ENCODE peak calls at places on chromosomes 5 and 9, in four cellular contexts. F, W, M and Z are unnamed samples.
A peak's percentile ranks its signal among the peaks of the same experiment; 100 is the strongest.

GRCh38 chr5:102545175-102545574 is 46.4 kb upstream of the SLCO6A1 start:
- DNase-seq in F (no peak), W (no peak), M (peak; percentile 38), Z (no peak)

GRCh38 chr9:134325096-134325812 is 1.0 kb upstream of the RXRA start:
- DNase-seq in F (peak; percentile 38), W (peak; percentile 63), M (peak; percentile 63), Z (no peak)

GRCh38 chr9:86424246-86424891 is 70.2 kb upstream of the TUT7 start:
- DNase-seq in F (peak; percentile 62), W (no peak), M (no peak), Z (no peak)

GRCh38 chr5:149237662-149238061 is 34.0 kb upstream of the AFAP1L1 start:
- DNase-seq in F (no peak), W (no peak), M (no peak), Z (no peak)

GRCh38 chr5:43573058-43573457 is 16.2 kb upstream of the PAIP1 start:
- DNase-seq in F (peak; percentile 22), W (no peak), M (no peak), Z (no peak)

GRCh38 chr5:6595405-6595804 is 37.4 kb downstream of the NSUN2 start:
- DNase-seq in F (no peak), W (no peak), M (no peak), Z (no peak)

GRCh38 chr9:136201609-136202448 is 3.1 kb downstream of the LHX3 start:
- DNase-seq in F (no peak), W (no peak), M (peak; percentile 84), Z (no peak)

GRCh38 chr9:19404278-19405075 is 4.3 kb upstream of the ACER2 start:
- DNase-seq in F (no peak), W (no peak), M (no peak), Z (no peak)

GRCh38 chr9:136485049-136485647 is 2.3 kb upstream of the SEC16A start:
- DNase-seq in F (peak; percentile 32), W (peak; percentile 87), M (peak; percentile 84), Z (peak; percentile 45)

GRCh38 chr5:169731221-169731620 is 94.1 kb downstream of the DOCK2 start:
- DNase-seq in F (no peak), W (no peak), M (no peak), Z (no peak)

GRCh38 chr9:37976714-37977477 is 73.0 kb upstream of the SLC25A51 start:
- DNase-seq in F (peak; percentile 97), W (no peak), M (no peak), Z (peak; percentile 39)

GRCh38 chr9:77763566-77763965 is 115.4 kb upstream of the GNA14 start:
- DNase-seq in F (no peak), W (no peak), M (no peak), Z (no peak)

GRCh38 chr5:123512631-123513461 is 869 bp downstream of the CSNK1G3 start:
- DNase-seq in F (peak; percentile 45), W (peak; percentile 43), M (peak; percentile 47), Z (no peak)

GRCh38 chr5:24067208-24067607 is 559.8 kb downstream of the PRDM9 start:
- DNase-seq in F (no peak), W (no peak), M (no peak), Z (no peak)

GRCh38 chr9:97853844-97854695 is 1.0 kb downstream of the FOXE1 start:
- DNase-seq in F (no peak), W (no peak), M (peak; percentile 52), Z (no peak)

GRCh38 chr5:79229357-79230174 is 6.4 kb upstream of the JMY start:
- DNase-seq in F (peak; percentile 26), W (no peak), M (no peak), Z (no peak)

GRCh38 chr5:86688414-86688813 is 70.7 kb downstream of the COX7C start:
- DNase-seq in F (no peak), W (no peak), M (no peak), Z (no peak)

GRCh38 chr5:122499617-122500016 is 187.6 kb downstream of the SNCAIP start:
- DNase-seq in F (no peak), W (no peak), M (no peak), Z (no peak)

DNA sequence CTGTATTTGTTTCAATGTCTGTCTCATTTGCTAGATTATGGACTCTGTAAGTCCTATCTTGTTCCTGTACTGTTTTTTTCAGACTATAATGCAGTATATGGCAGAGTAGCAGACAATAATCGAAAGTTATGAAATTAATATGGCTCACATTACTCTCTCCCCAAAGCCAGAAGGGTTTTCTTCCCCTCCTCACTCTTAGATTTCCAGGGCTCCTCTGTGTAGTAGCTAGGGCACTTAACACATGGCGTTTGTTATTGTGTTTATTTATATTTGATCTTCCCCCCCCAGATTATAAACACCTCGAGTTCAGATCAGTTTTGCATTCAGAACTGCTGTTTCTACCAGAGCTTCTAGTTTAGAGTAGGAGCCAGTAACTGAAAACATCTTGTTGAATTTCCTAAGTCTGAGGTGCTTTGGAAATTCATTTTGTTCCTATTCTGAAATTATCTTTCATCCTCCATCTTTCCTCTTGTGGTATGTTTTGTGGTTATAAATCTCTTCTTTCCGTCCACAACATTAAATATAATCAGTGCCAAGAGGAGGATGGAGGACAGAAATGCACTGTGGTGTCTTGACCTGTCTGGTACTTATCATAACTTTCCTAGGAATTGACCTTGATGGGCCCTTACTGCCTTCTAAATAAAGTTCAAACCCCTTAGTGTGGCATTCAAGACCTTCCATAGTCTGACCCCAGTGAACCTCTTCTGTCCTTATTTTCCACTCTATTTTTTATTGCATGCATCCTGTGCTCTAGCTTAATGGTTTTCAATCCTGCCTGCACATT is 27.0 kb downstream of the TLE4 start:
- DNase-seq in F (no peak), W (no peak), M (no peak), Z (no peak)
- H3K27ac ChIP-seq in F (no peak overlapping the region), W (no peak overlapping the region), M (no peak overlapping the region), Z (no peak overlapping the region)

GRCh38 chr5:40312205-40312604 is 367.5 kb upstream of the PTGER4 start:
- DNase-seq in F (no peak), W (no peak), M (no peak), Z (no peak)
- H3K27ac ChIP-seq in F (no peak overlapping the region), W (no peak overlapping the region), M (no peak overlapping the region), Z (no peak overlapping the region)

GRCh38 chr9:106286249-106286648 is 576.7 kb upstream of the ZNF462 start:
- DNase-seq in F (peak; percentile 11), W (no peak), M (peak; percentile 43), Z (no peak)
- H3K27ac ChIP-seq in F (no peak overlapping the region), W (no peak overlapping the region), M (no peak overlapping the region), Z (no peak overlapping the region)

DNA sequence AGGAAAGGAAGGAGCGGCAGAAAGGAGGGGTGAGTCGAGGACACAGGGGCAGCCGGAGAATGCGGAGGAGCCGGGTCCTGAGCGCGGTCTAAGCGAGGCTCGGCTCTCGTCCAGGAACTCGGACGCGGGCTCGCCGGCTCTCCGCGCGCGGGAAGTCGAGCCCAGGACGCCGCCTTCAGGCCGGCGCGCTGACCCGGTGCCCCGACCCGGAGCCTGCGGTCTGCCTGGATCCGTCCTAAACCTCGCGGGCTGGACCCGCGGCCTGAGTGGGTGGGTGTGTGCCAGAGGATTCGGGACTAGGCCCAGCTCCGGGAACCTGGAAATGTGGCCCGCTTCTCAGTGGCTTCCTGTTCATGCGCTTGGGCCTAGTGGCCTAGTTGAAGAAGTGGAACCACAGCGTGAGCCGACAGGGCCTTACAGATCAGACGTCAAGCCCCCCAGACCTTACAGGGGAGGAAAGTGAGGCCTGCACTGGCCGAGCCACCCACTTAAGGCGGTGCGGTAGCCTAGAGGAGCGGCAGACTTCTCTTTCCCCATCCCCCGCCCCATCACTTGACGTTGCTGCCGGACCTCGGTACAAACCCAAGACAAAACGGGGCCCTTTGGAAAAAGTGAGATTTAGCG is 1.2 kb downstream of the CDKN2B-AS1 start:
- DNase-seq in F (peak; percentile 50), W (peak; percentile 59), M (peak; percentile 43), Z (no peak)
- H3K27ac ChIP-seq in F (peak overlapping the region; percentile 93), W (peak overlapping the region; percentile 71), M (no peak overlapping the region), Z (peak overlapping the region; percentile 67)